ENCODE peak calls at places on chromosomes 4 and X, in six cellular contexts. E, L, N, K, P and V are unnamed samples.

GRCh38 chrX:40175416-40176255 is 77.9 kb upstream of the BCOR start:
- DNase-seq in E (peak; percentile 55), L (peak; percentile 93), N (peak; percentile 87), K (no peak), P (peak; percentile 32), V (no peak)

GRCh38 chr4:28600958-28601357 is 1740.3 kb downstream of the STIM2 start:
- DNase-seq in E (no peak), L (no peak), N (no peak), K (no peak), P (no peak), V (no peak)

GRCh38 chr4:15719506-15719905 is 16.6 kb downstream of the BST1 start:
- DNase-seq in E (no peak), L (peak; percentile 93), N (no peak), K (no peak), P (no peak), V (no peak)

GRCh38 chr4:30437316-30437715 is 282.9 kb upstream of the PCDH7 start:
- DNase-seq in E (no peak), L (no peak), N (no peak), K (no peak), P (no peak), V (no peak)

GRCh38 chr4:108008721-108009120 is 19.0 kb downstream of the HADH start:
- DNase-seq in E (no peak), L (no peak), N (no peak), K (no peak), P (no peak), V (no peak)

GRCh38 chr4:183757105-183757504 is 98.0 kb downstream of the TRAPPC11 start:
- DNase-seq in E (no peak), L (no peak), N (no peak), K (no peak), P (no peak), V (no peak)

GRCh38 chrX:71617742-71618141 is 569 bp downstream of the CXCR3 start:
- DNase-seq in E (no peak), L (peak; percentile 34), N (no peak), K (no peak), P (no peak), V (no peak)

GRCh38 chr4:112002301-112002700 is 143.0 kb upstream of the FAM241A start:
- DNase-seq in E (no peak), L (no peak), N (no peak), K (no peak), P (no peak), V (no peak)

GRCh38 chr4:8915201-8916200 is 43.9 kb upstream of the HMX1 start:
- DNase-seq in E (no peak), L (peak; percentile 1), N (peak; percentile 57), K (no peak), P (no peak), V (peak; percentile 3)

GRCh38 chr4:24228692-24229091 is 338.8 kb upstream of the PPARGC1A start:
- DNase-seq in E (no peak), L (no peak), N (no peak), K (no peak), P (no peak), V (no peak)

GRCh38 chr4:79213702-79214101 is 112.2 kb downstream of the NAA11 start:
- DNase-seq in E (no peak), L (peak; percentile 25), N (no peak), K (no peak), P (no peak), V (no peak)

GRCh38 chr4:105619193-105619931 is 66.9 kb downstream of the ARHGEF38 start:
- DNase-seq in E (peak; percentile 16), L (no peak), N (peak; percentile 71), K (no peak), P (peak; percentile 14), V (no peak)

GRCh38 chrX:151825927-151826471 is 86.7 kb upstream of the MAGEA4 start:
- DNase-seq in E (no peak), L (no peak), N (peak; percentile 57), K (peak; percentile 62), P (no peak), V (no peak)

GRCh38 chrX:19350831-19351447 is 7.2 kb downstream of the PDHA1 start:
- DNase-seq in E (no peak), L (peak; percentile 58), N (no peak), K (no peak), P (no peak), V (no peak)

GRCh38 chrX:70089575-70090297 is 27.5 kb downstream of the OTUD6A start:
- DNase-seq in E (no peak), L (no peak), N (no peak), K (no peak), P (no peak), V (no peak)

GRCh38 chr4:7759221-7759620 is 180.4 kb downstream of the AFAP1 start:
- DNase-seq in E (no peak), L (peak; percentile 60), N (no peak), K (no peak), P (no peak), V (no peak)

GRCh38 chrX:17559728-17560379 is 177.4 kb upstream of the SCML1 start:
- DNase-seq in E (no peak), L (no peak), N (peak; percentile 66), K (no peak), P (no peak), V (no peak)

GRCh38 chr4:6200922-6201362 is 593 bp upstream of the JAKMIP1 start:
- DNase-seq in E (no peak), L (no peak), N (no peak), K (no peak), P (no peak), V (no peak)

GRCh38 chr4:7431696-7432530 is 2.8 kb downstream of the PSAPL1 start:
- DNase-seq in E (no peak), L (no peak), N (peak; percentile 53), K (peak; percentile 78), P (no peak), V (no peak)